ENCODE peak calls at places on chromosomes 11 and 22, in six cellular contexts. L, P, V, C, H and B are unnamed samples.

GRCh38 chr11:47355283-47356128 is 3.0 kb upstream of the MYBPC3 start:
- DNase-seq in L (peak), P (peak), V (peak), C (peak), H (no peak), B (peak)

GRCh38 chr11:47915407-47916137 is 64.8 kb upstream of the PTPRJ start:
- DNase-seq in L (no peak), P (no peak), V (no peak), C (no peak), H (no peak), B (peak)

GRCh38 chr22:27518583-27519437 is 282.7 kb downstream of the MN1 start:
- DNase-seq in L (no peak), P (no peak), V (no peak), C (no peak), H (no peak), B (no peak)

GRCh38 chr11:120123946-120124345 is 14.0 kb downstream of the TRIM29 start:
- DNase-seq in L (no peak), P (no peak), V (no peak), C (peak), H (no peak), B (peak)

GRCh38 chr11:12808519-12808918 is 134.3 kb downstream of the TEAD1 start:
- DNase-seq in L (no peak), P (no peak), V (no peak), C (no peak), H (no peak), B (no peak)

GRCh38 chr11:1693327-1694063 is 3.5 kb upstream of the KRTAP5-6 start:
- DNase-seq in L (peak), P (peak), V (peak), C (peak), H (no peak), B (peak)

GRCh38 chr11:129972596-129972995 is 30.0 kb downstream of the PRDM10 start:
- DNase-seq in L (no peak), P (no peak), V (no peak), C (no peak), H (no peak), B (no peak)

GRCh38 chr11:122202161-122202950 is 86.3 kb upstream of the BLID start:
- DNase-seq in L (peak), P (no peak), V (peak), C (no peak), H (no peak), B (no peak)

GRCh38 chr11:8192016-8192895 is 23.4 kb upstream of the RIC3 start:
- DNase-seq in L (no peak), P (no peak), V (peak), C (peak), H (no peak), B (peak)

GRCh38 chr22:18085188-18085587 is 7.4 kb downstream of the PEX26 start:
- DNase-seq in L (no peak), P (no peak), V (no peak), C (peak), H (no peak), B (peak)

GRCh38 chr22:46964773-46965550 is 202.5 kb downstream of the TBC1D22A start:
- DNase-seq in L (peak), P (no peak), V (no peak), C (no peak), H (no peak), B (no peak)

GRCh38 chr11:83865636-83866461 is 579.7 kb upstream of the CCDC90B start:
- DNase-seq in L (no peak), P (no peak), V (no peak), C (no peak), H (no peak), B (no peak)

GRCh38 chr11:118002541-118003019 is 16.4 kb downstream of the IL10RA start:
- DNase-seq in L (peak), P (no peak), V (no peak), C (no peak), H (no peak), B (peak)

GRCh38 chr11:14764899-14765527 is 121.4 kb downstream of the PDE3B start:
- DNase-seq in L (no peak), P (no peak), V (no peak), C (no peak), H (no peak), B (no peak)

GRCh38 chr11:93529707-93530467 is 13.3 kb downstream of the SMCO4 start:
- DNase-seq in L (no peak), P (no peak), V (no peak), C (no peak), H (no peak), B (no peak)

GRCh38 chr11:115528217-115528616 is 24.0 kb upstream of the CADM1 start:
- DNase-seq in L (no peak), P (no peak), V (no peak), C (no peak), H (no peak), B (no peak)

GRCh38 chr11:117662255-117662654 is 134.8 kb downstream of the DSCAML1 start:
- DNase-seq in L (no peak), P (no peak), V (no peak), C (no peak), H (no peak), B (no peak)

GRCh38 chr11:74577624-74578396 is 14.6 kb upstream of the POLD3 start:
- DNase-seq in L (no peak), P (no peak), V (no peak), C (no peak), H (no peak), B (no peak)

DNA sequence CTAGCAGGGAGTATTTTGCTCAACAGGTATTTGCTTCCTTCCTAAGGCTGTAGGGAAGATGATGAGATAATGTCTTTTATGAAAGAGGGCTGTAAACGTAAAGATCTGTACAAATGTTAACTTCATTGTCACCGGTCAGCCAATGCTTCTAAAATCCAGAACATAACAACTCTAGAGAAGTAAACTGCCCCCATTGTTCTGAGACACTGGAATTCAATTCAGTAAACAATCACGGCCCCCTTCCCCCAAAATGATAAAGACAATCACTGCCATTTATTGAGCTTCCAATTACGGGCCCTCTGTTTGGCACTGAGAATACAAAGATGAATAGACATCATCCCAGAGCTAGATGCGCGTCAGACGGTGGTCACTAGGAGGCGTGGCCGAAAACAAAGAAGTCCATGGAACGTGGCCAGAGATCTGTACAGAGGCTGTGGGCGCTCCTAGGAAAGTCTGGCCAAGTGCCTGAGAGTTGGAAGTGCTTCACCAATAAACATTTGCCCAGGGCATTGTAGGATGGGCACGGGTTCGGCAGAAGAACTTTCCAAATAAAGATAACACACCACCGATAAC is 576 bp downstream of the TMEM258 start:
- DNase-seq in L (peak), P (peak), V (peak), C (peak), H (no peak), B (peak)
- TF ChIP-seq POLR2AphosphoS5 in L (no peak), P (no peak), V (no peak), C (no peak), H (no peak), B (no peak)

GRCh38 chr11:65744699-65745042 is 24.1 kb upstream of the RNASEH2C start:
- DNase-seq in L (no peak), P (no peak), V (no peak), C (no peak), H (no peak), B (no peak)

GRCh38 chr11:65741185-65741584 is 20.6 kb upstream of the RNASEH2C start:
- DNase-seq in L (no peak), P (no peak), V (no peak), C (no peak), H (no peak), B (no peak)

GRCh38 chr11:65742353-65742752 is 21.8 kb upstream of the RNASEH2C start:
- DNase-seq in L (no peak), P (no peak), V (no peak), C (no peak), H (no peak), B (no peak)

GRCh38 chr11:65745049-65745448 is 24.5 kb upstream of the RNASEH2C start:
- DNase-seq in L (no peak), P (no peak), V (no peak), C (no peak), H (no peak), B (no peak)

DNA sequence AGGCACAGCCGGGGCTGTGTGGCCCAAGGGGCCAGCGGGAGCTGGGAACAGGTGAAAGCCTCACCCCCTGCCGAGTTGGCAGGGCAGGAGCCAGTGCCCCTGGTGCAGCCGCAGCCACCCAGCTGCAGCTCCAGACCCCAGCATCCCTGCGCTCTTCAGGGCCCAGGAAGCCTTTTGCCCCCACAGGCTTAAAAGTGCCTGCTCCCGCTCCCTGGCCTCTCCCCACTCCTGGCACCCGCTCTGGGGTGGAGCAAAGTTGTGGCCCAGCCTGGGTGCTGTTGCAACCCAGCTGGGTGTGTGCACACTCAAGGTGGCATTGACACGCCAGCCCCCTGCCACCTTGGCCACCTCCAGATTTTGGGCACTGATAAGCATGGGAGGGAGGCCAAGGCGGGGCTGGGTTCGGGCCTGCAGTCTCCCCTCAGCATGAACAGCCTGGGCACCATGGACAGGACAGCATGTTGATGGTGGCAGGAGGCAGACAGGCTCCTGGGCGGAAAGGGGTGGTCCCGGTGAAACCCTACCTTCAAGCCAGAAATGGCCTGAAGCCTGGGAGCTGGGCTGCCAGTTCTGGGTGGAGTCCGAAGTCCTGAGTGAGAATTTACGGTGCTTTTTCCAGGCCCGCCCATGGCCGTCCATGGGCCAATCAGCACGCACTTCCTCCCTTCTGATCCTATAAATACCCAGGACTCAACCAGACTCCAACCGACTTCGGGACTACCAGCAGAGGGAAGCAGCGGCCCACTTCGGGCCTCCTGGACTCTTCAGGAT is 23.5 kb upstream of the RNASEH2C start:
- DNase-seq in L (no peak), P (no peak), V (peak), C (peak), H (no peak), B (peak)
- TF ChIP-seq POLR2A in L (no peak), P (no peak), V (peak), C (no peak), H (no peak), B (no peak)

GRCh38 chr22:37880668-37881440 is 25.2 kb upstream of the MICALL1 start:
- DNase-seq in L (no peak), P (no peak), V (no peak), C (no peak), H (no peak), B (no peak)

GRCh38 chr22:37887610-37888378 is 18.3 kb upstream of the MICALL1 start:
- DNase-seq in L (peak), P (peak), V (no peak), C (no peak), H (no peak), B (no peak)

GRCh38 chr22:37884420-37884819 is 21.7 kb upstream of the MICALL1 start:
- DNase-seq in L (peak), P (no peak), V (no peak), C (no peak), H (no peak), B (no peak)
- H3K27ac ChIP-seq in L (peak), P (no peak), V (no peak), C (no peak), H (peak), B (peak)

DNA sequence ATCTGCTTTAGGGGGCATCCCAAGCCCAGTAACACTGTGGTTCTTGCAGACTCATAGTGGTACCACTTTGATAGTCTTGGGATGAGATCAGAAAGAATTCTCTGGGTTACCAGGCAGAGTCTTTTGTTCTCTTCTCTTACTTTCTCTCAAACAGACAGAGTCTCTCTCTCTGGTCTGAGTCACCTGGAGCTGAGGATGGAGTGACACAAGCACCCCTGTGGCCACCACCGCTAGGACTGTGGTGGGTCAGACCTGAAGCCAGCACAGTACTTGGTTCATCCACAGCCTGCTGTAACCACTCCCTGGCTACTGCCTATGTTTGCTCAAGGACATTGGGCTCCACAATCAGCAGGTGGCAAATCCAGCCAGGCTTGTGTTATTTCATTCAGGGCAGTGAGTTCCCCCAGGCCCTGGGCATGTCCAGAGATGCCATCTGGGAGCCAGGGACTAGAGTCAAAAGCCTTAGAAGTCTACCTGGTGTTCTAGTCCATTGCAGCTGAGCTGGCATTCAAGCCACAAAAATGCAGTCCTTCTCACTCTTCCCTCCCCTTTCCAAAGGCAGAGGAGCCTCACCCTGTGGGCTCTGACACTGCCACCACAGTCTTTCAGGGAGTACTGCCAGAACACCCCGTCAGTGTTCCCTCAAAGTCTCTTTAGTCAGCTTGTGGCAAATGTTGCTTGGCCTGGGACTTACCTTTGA is 29.9 kb downstream of the ENDOD1 start:
- DNase-seq in L (no peak), P (no peak), V (no peak), C (no peak), H (no peak), B (no peak)
- TF ChIP-seq POLR2AphosphoS5 in L (no peak), P (peak), V (no peak), C (no peak), H (no peak), B (no peak)

DNA sequence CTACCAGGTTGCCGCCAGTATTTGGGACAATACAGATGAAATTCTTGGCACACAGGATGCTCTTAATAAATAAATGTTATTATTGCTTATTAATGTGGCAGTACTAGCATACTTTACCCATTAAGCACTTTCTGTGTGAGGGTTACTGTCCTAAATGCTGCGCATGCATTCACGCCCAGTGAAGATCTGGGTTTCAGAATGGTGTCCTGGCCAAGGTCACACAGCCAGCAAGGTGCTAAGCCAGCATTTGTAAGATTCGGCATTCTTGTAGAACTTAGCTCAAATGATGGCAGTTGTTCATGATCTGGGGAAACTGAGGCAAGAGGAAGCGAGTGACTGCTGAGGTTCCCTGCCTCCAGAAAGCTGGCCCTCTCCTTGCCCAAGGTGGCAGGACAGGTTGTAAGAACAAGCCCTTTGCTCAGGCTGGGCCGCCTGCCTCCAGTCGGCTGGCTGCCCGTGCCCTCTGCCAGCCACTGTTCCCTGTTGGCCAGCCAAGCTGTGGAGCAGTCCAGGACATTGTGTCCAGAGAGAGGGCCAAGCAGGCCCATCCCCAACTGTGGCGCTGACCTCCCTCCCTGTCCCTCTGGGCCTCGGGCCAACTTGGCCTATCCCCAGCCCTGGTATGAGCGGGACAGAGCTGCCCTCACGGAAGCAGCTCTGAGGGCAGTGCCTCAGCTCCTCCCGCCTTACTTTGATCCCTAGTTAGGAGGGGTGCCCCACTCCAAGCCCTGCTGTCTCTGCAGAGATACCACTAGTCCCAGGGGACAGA is 28.8 kb downstream of the TOB2 start:
- DNase-seq in L (peak), P (peak), V (no peak), C (peak), H (no peak), B (peak)
- TF ChIP-seq POLR2A in L (peak), P (no peak), V (no peak), C (no peak), H (no peak), B (peak)

GRCh38 chr11:65851811-65852507 is 6.0 kb downstream of the CFL1 start:
- DNase-seq in L (peak), P (no peak), V (no peak), C (no peak), H (no peak), B (no peak)
- H3K27ac ChIP-seq in L (no peak), P (no peak), V (no peak), C (no peak), H (no peak), B (peak)

DNA sequence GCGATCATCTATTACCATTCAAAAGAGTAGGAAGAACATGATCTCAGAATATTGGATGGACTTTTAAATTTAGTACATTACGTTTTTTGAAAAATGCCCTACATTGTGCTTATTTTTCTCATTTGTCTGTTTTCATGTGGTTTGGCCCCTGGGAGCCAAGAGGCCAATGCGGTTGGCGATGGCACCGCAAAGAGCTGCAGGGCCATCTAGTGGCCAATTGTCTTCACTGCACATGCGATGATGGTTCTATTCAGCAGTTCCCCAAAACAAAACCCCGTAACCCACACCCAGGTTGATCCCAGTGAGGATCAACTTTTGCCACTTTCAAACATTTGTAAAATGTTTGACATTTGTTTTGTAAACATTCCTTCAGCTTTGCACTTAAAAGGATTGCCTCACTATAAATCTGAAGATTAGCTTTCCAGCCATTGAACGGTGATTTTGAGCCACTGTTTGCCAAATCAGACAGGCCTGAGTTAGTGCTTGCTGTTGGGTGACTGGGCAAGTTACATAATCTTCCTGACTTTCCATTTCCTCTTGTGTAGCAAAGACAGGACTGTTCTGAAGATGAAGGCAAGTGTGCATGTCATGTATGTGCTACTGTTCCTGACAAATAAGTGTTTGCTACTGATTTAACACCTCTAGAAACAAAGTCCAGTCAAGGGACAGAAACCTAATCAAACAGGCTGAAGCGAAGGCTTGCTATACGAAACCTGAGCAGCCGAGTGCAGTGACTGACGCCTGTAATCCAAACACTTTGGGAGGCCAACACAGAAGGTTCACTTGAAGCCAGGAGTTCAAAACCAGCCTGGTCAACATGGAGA is 29.2 kb upstream of the XBP1 start:
- DNase-seq in L (peak), P (peak), V (peak), C (peak), H (no peak), B (peak)
- TF ChIP-seq POLR2AphosphoS5 in L (no peak), P (peak), V (no peak), C (peak), H (peak), B (peak)

DNA sequence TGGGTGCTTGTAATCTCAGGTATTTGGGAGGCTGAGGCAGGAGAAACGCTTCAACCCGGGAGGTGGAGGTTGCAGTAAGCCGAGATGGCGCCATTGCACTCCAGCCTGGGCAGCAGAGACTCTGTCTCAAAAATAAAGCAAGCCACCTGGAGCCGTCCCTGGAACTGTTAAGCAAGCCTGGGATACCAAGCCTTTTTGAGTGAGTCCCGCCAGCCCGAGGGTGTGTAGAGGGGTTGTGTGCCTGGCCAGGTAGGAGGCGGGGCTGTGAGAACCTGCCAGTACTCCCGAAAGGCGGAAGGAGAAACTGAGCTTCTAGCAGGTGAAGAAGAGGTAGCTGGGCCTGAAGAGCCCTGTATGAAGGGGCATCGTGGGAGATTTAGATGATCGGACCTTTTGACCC is 52.4 kb downstream of the TRIOBP start:
- DNase-seq in L (no peak), P (peak), V (no peak), C (peak), H (no peak), B (no peak)
- TF ChIP-seq POLR2A in L (no peak), P (no peak), V (no peak), C (no peak), H (no peak), B (no peak)